ENCODE peak calls at places on chromosomes 16 and 17, in four cellular contexts. V is colonic mucosa, P is mammary epithelial cell, O is sigmoid colon. F is an unnamed sample.

GRCh38 chr17:57970706-57971105 is 15.5 kb upstream of the CUEDC1 start:
- DNase-seq in P (peak; percentile 7), V (peak; percentile 4), O (no peak), F (no peak)

GRCh38 chr16:57192720-57193486 is 6.8 kb downstream of the RSPRY1 start:
- DNase-seq in O (no peak), V (no peak), P (peak; percentile 61), F (no peak)

GRCh38 chr17:81160306-81160705 is 5.0 kb upstream of the PVALEF start:
- DNase-seq in O (peak; percentile 71), P (no peak), V (no peak), F (no peak)

GRCh38 chr17:71427801-71428200 is 693.0 kb upstream of the SOX9 start:
- DNase-seq in O (no peak), P (no peak), V (no peak), F (no peak)

GRCh38 chr16:7504844-7505243 is 172.2 kb downstream of the RBFOX1 start:
- DNase-seq in O (no peak), V (no peak), P (no peak), F (no peak)

GRCh38 chr16:12419151-12419550 is 384.5 kb downstream of the CPPED1 start:
- DNase-seq in V (no peak), O (no peak), P (no peak), F (no peak)

GRCh38 chr16:67562918-67563707 is 787 bp downstream of the CTCF start:
- DNase-seq in O (peak; percentile 79), P (peak; percentile 54), V (peak; percentile 60), F (peak; percentile 69)

GRCh38 chr16:57863434-57864160 is 61.3 kb upstream of the KIFC3 start:
- DNase-seq in O (peak; percentile 83), V (peak; percentile 58), P (peak; percentile 45), F (peak; percentile 55)

GRCh38 chr17:9707917-9708316 is 62.6 kb downstream of the USP43 start:
- DNase-seq in O (no peak), V (no peak), P (no peak), F (no peak)

GRCh38 chr16:79665970-79666369 is 65.4 kb upstream of the MAF start:
- DNase-seq in P (no peak), V (no peak), O (no peak), F (no peak)

GRCh38 chr16:25033852-25034251 is 18.7 kb upstream of the ARHGAP17 start:
- DNase-seq in P (no peak), O (peak; percentile 24), V (no peak), F (no peak)

GRCh38 chr17:31803494-31804213 is 55.4 kb downstream of the COPRS start:
- DNase-seq in P (no peak), O (no peak), V (peak; percentile 51), F (no peak)

GRCh38 chr17:61456688-61457225 is 4.5 kb downstream of the TBX4 start:
- DNase-seq in O (peak; percentile 33), V (no peak), P (no peak), F (no peak)

GRCh38 chr16:53911506-53911905 is 207.6 kb downstream of the FTO start:
- DNase-seq in V (no peak), O (no peak), P (no peak), F (no peak)

GRCh38 chr16:58196898-58197313 is 1.0 kb downstream of the CSNK2A2 start:
- DNase-seq in O (no peak), P (peak; percentile 11), V (no peak), F (no peak)

GRCh38 chr17:3796110-3796821 is 4.7 kb downstream of the ITGAE start:
- DNase-seq in V (no peak), O (no peak), P (no peak), F (no peak)

GRCh38 chr16:31476305-31477219 is 4.6 kb downstream of the TGFB1I1 start:
- DNase-seq in V (peak; percentile 97), P (no peak), O (peak; percentile 85), F (no peak)

GRCh38 chr16:660459-661183 is 7.3 kb upstream of the RHOT2 start:
- DNase-seq in P (peak; percentile 51), O (peak; percentile 96), V (peak; percentile 92), F (peak; percentile 62)

GRCh38 chr16:30551781-30552180 is 6.4 kb downstream of the ZNF764 start:
- DNase-seq in P (no peak), V (no peak), O (no peak), F (no peak)

GRCh38 chr16:22413819-22414218 is 39.4 kb upstream of the CDR2 start:
- DNase-seq in P (no peak), O (no peak), V (no peak), F (no peak)

GRCh38 chr17:66976781-66977201 is 12.3 kb downstream of the CACNG4 start:
- DNase-seq in P (no peak), O (no peak), V (no peak), F (no peak)

GRCh38 chr17:4715071-4715749 is 4.8 kb downstream of the ARRB2 start:
- DNase-seq in O (no peak), P (no peak), V (no peak), F (no peak)

GRCh38 chr16:76386784-76387183 is 109.6 kb downstream of the CNTNAP4 start:
- DNase-seq in P (peak; percentile 25), O (no peak), V (no peak), F (no peak)

GRCh38 chr16:68644715-68645493 is at the start of gene CDH3:
- DNase-seq in O (no peak), V (peak; percentile 84), P (peak; percentile 97), F (peak; percentile 73)

GRCh38 chr16:66481081-66481942 is 54.2 kb downstream of the BEAN1 start:
- DNase-seq in V (no peak), O (peak; percentile 61), P (no peak), F (no peak)

GRCh38 chr16:27097671-27098275 is 31.0 kb downstream of the C16orf82 start:
- DNase-seq in O (no peak), V (no peak), P (no peak), F (no peak)

DNA sequence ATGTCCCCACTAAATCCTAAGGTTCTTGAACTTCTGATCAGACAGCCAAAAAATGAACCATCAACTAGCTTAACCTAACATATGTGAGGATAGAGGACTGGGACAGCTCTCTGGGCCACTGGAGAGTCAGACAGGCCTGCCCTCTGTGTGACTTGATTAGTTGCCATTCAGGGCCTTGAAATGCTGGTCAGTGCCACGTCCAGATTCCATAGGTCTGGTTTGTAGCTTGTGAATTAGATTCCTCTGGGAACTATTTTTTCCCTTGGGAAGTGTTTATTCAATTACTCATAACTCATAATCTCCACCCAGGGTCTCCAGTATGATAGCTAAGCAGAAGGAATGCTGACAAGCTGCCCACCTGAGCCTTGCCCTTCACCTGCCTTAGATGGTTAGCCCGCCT is 48.2 kb downstream of the IGF2BP1 start:
- DNase-seq in V (no peak), O (no peak), P (no peak), F (no peak)
- H3K36me3 ChIP-seq in V (no peaks in the 10 kb centered on the region), O (no peaks in the 10 kb centered on the region), P (no peaks in the 10 kb centered on the region), F (peaks cover 99% of the 10 kb centered on the region)

GRCh38 chr16:2757344-2757743 is 4.9 kb downstream of the SRRM2 start:
- DNase-seq in O (no peak), P (no peak), V (no peak), F (no peak)

GRCh38 chr16:2753523-2754020 is 1.1 kb downstream of the SRRM2 start:
- DNase-seq in O (no peak), P (no peak), V (no peak), F (no peak)

GRCh38 chr16:2756288-2757015 is 4.0 kb downstream of the SRRM2 start:
- DNase-seq in V (no peak), P (no peak), O (no peak), F (no peak)

GRCh38 chr16:2752850-2753522 is 548 bp downstream of the SRRM2 start:
- DNase-seq in P (peak; percentile 76), V (peak; percentile 84), O (peak; percentile 93), F (peak; percentile 83)

GRCh38 chr16:2755158-2755557 is 2.7 kb downstream of the SRRM2 start:
- DNase-seq in O (no peak), V (no peak), P (no peak), F (no peak)
- H3K36me3 ChIP-seq in O (peaks cover 26% of the 10 kb centered on the region), V (peaks cover 23% of the 10 kb centered on the region), P (peaks cover 24% of the 10 kb centered on the region), F (peaks cover 63% of the 10 kb centered on the region)

DNA sequence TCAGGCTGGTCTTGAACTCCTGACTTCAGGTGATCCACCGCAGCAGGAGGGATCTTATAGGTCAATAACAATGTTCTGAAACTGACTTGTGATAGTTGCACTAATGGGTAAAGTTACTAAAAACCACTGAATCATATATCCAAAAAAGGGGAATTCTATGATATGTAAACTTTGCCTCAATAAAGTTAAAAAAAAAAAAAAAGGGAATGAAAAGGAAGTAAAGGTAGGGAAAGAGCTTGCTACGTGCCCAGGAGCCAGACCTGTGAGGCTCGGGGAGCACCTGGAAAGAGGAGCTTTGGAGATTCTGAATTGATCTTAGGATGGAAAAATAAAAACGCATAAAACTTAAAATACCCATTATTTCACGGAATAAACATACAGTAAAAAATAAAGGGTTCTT is 20.8 kb upstream of the TRAP1 start:
- DNase-seq in O (peak; percentile 14), P (no peak), V (no peak), F (no peak)
- H3K36me3 ChIP-seq in O (peaks cover 53% of the 10 kb centered on the region), P (peaks cover 20% of the 10 kb centered on the region), V (peaks cover 29% of the 10 kb centered on the region), F (peaks cover 84% of the 10 kb centered on the region)

DNA sequence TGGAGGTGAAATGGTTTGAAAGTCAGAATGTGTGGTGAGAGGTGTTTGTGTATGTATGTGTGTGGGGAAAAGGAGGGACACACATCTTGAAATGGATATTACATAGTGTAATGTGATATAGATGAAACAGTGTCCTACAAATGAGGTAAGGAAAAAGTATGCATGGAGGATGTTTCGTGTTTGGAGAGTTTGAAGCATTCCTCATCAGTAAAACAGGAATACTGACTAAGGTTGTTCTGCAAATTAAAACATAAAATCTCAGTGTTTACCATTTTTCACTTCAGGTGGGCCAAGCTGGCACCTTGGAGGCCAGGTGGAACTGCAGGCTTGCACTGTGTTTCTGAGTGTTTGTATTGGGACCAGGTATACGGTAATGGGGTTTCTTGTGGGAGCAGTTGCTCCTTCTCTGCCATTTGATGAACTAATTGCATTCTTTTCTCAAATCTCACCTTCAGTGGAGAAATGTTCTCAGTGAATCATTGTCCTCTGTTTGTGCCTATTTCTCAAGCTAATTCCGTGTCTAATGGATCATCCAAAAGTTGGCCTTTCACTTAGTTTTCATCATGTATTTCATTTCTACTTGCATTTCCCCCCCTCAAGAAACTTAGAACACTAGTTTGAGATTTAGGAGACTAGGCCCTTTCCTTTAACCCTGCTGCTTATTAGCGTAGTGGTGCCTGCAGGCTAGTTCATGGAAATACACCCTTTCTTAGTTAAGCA is 8.2 kb upstream of the TBKBP1 start:
- DNase-seq in V (no peak), P (no peak), O (no peak), F (no peak)
- H3K36me3 ChIP-seq in V (no peaks in the 10 kb centered on the region), P (peaks cover 25% of the 10 kb centered on the region), O (peaks cover 2% of the 10 kb centered on the region), F (peaks cover 44% of the 10 kb centered on the region)

DNA sequence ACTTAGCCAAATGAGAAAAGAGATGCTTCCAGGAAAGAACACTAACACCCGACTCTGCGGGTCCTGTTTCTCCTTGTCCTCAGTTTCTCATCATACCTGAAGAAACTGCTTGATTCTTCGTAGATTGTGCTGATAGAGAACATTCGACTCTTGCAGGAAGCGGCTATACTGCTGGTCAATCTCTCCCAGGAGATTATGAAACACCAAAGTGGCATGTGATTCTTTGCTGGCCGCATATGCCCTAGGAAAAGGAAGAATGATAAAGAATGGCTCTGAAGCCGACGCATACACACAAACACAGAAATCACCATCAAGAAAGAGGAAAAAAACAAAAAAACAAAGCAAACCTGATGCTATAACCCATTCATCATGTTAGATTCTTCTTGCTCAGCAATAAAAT is 41.8 kb downstream of the STAT3 start:
- DNase-seq in O (no peak), P (no peak), V (no peak), F (no peak)
- H3K36me3 ChIP-seq in O (peaks cover 14% of the 10 kb centered on the region), P (peaks cover 5% of the 10 kb centered on the region), V (peaks cover 22% of the 10 kb centered on the region), F (peaks cover 24% of the 10 kb centered on the region)